ENCODE peak calls at places on chromosomes 6 and 20, in ten cellular contexts. R, Z, M, S, U, B, L, W, Y and T are unnamed samples.

GRCh38 chr6:148193063-148193680 is 149.5 kb upstream of the SASH1 start:
- DNase-seq in R (no peak), Z (no peak), M (no peak), S (no peak), U (no peak), B (no peak), L (no peak), W (no peak), Y (peak), T (no peak)

GRCh38 chr6:47235964-47236760 is 73.5 kb downstream of the TNFRSF21 start:
- DNase-seq in R (peak), Z (no peak), M (no peak), S (no peak), U (no peak), B (no peak), L (no peak), W (no peak), Y (peak), T (no peak)

GRCh38 chr6:6913346-6913745 is 194.4 kb upstream of the RREB1 start:
- DNase-seq in R (no peak), Z (no peak), M (no peak), S (no peak), U (no peak), B (no peak), L (no peak), W (no peak), Y (peak), T (no peak)

GRCh38 chr6:164967102-164967501 is 342.3 kb downstream of the C6orf118 start:
- DNase-seq in R (no peak), Z (no peak), M (no peak), S (no peak), U (no peak), B (no peak), L (no peak), W (no peak), Y (no peak), T (no peak)

GRCh38 chr6:41940759-41941279 is 789 bp downstream of the CCND3 start:
- DNase-seq in R (peak), Z (peak), M (peak), S (peak), U (peak), B (peak), L (peak), W (peak), Y (peak), T (no peak)

GRCh38 chr20:21519136-21519584 is 5.3 kb upstream of the NKX2-2 start:
- DNase-seq in R (no peak), Z (no peak), M (no peak), S (peak), U (no peak), B (no peak), L (no peak), W (no peak), Y (peak), T (no peak)

GRCh38 chr6:83517500-83517899 is 5.2 kb downstream of the PRSS35 start:
- DNase-seq in R (no peak), Z (no peak), M (no peak), S (no peak), U (no peak), B (no peak), L (no peak), W (no peak), Y (no peak), T (no peak)

GRCh38 chr20:32470025-32470861 is 112.1 kb downstream of the ASXL1 start:
- DNase-seq in R (peak), Z (no peak), M (no peak), S (no peak), U (no peak), B (peak), L (no peak), W (peak), Y (peak), T (no peak)

GRCh38 chr20:46050444-46050843 is 21.4 kb downstream of the SLC12A5 start:
- DNase-seq in R (no peak), Z (no peak), M (no peak), S (no peak), U (no peak), B (no peak), L (no peak), W (no peak), Y (no peak), T (no peak)

GRCh38 chr6:166752097-166752496 is 125.0 kb upstream of the RPS6KA2 start:
- DNase-seq in R (no peak), Z (no peak), M (no peak), S (no peak), U (no peak), B (no peak), L (no peak), W (no peak), Y (peak), T (no peak)

GRCh38 chr6:31680226-31680840 is 534 bp downstream of the LY6G5C start:
- DNase-seq in R (no peak), Z (no peak), M (no peak), S (no peak), U (no peak), B (no peak), L (no peak), W (no peak), Y (no peak), T (no peak)

GRCh38 chr6:29236060-29236459 is 65.4 kb downstream of the OR2J2 start:
- DNase-seq in R (no peak), Z (no peak), M (no peak), S (no peak), U (no peak), B (no peak), L (no peak), W (no peak), Y (no peak), T (no peak)

GRCh38 chr20:19973920-19974620 is 43.1 kb upstream of the NAA20 start:
- DNase-seq in R (no peak), Z (no peak), M (no peak), S (no peak), U (no peak), B (peak), L (no peak), W (peak), Y (peak), T (no peak)

GRCh38 chr20:63103402-63104311 is 96.9 kb upstream of the BHLHE23 start:
- DNase-seq in R (no peak), Z (peak), M (peak), S (no peak), U (no peak), B (peak), L (no peak), W (peak), Y (no peak), T (no peak)

GRCh38 chr20:46894971-46895905 is 595 bp downstream of the EYA2 start:
- DNase-seq in R (peak), Z (no peak), M (no peak), S (peak), U (no peak), B (no peak), L (no peak), W (peak), Y (no peak), T (no peak)

GRCh38 chr20:7691647-7692046 is 248.6 kb downstream of the HAO1 start:
- DNase-seq in R (no peak), Z (no peak), M (no peak), S (no peak), U (no peak), B (no peak), L (no peak), W (no peak), Y (no peak), T (no peak)

GRCh38 chr20:34402461-34402860 is 39.4 kb downstream of the ITCH start:
- DNase-seq in R (no peak), Z (no peak), M (no peak), S (no peak), U (no peak), B (no peak), L (no peak), W (no peak), Y (no peak), T (no peak)

GRCh38 chr6:36753671-36754485 is 56.3 kb downstream of the RAB44 start:
- DNase-seq in R (peak), Z (no peak), M (no peak), S (no peak), U (no peak), B (no peak), L (no peak), W (no peak), Y (no peak), T (no peak)

GRCh38 chr20:9143926-9144325 is 75.0 kb downstream of the PLCB4 start:
- DNase-seq in R (no peak), Z (no peak), M (no peak), S (no peak), U (no peak), B (no peak), L (no peak), W (no peak), Y (no peak), T (no peak)

GRCh38 chr20:59363094-59363493 is 62.7 kb downstream of the EDN3 start:
- DNase-seq in R (no peak), Z (no peak), M (no peak), S (no peak), U (no peak), B (no peak), L (no peak), W (no peak), Y (no peak), T (no peak)

GRCh38 chr20:14451458-14451857 is 114.0 kb upstream of the FLRT3 start:
- DNase-seq in R (no peak), Z (no peak), M (no peak), S (no peak), U (no peak), B (no peak), L (no peak), W (no peak), Y (no peak), T (no peak)

GRCh38 chr6:113558966-113559365 is 298.2 kb upstream of the MARCKS start:
- DNase-seq in R (no peak), Z (no peak), M (no peak), S (no peak), U (no peak), B (no peak), L (no peak), W (peak), Y (no peak), T (no peak)

GRCh38 chr6:114108119-114109002 is 137.4 kb upstream of the HDAC2 start:
- DNase-seq in R (peak), Z (no peak), M (peak), S (peak), U (peak), B (peak), L (no peak), W (peak), Y (peak), T (no peak)

GRCh38 chr20:38195521-38195920 is 30.5 kb upstream of the TGM2 start:
- DNase-seq in R (no peak), Z (no peak), M (no peak), S (no peak), U (no peak), B (no peak), L (no peak), W (no peak), Y (peak), T (no peak)

GRCh38 chr6:108560463-108561308 is at the start of gene FOXO3:
- DNase-seq in R (peak), Z (peak), M (peak), S (peak), U (peak), B (peak), L (no peak), W (peak), Y (peak), T (peak)

GRCh38 chr20:31719644-31720485 is 2.8 kb downstream of the BCL2L1 start:
- DNase-seq in R (no peak), Z (no peak), M (no peak), S (peak), U (no peak), B (no peak), L (no peak), W (no peak), Y (peak), T (no peak)

GRCh38 chr20:62576815-62577214 is 65.5 kb upstream of the SLCO4A1 start:
- DNase-seq in R (no peak), Z (no peak), M (no peak), S (no peak), U (no peak), B (no peak), L (no peak), W (peak), Y (no peak), T (no peak)

GRCh38 chr6:132082421-132082820 is 131.2 kb upstream of the CCN2 start:
- DNase-seq in R (no peak), Z (no peak), M (no peak), S (no peak), U (no peak), B (no peak), L (no peak), W (peak), Y (no peak), T (no peak)

GRCh38 chr6:169746556-169746955 is 4.8 kb downstream of the DYNLT2 start:
- DNase-seq in R (no peak), Z (no peak), M (no peak), S (no peak), U (no peak), B (no peak), L (no peak), W (no peak), Y (no peak), T (no peak)

GRCh38 chr20:12207875-12208274 is 290.2 kb downstream of the BTBD3 start:
- DNase-seq in R (no peak), Z (no peak), M (no peak), S (no peak), U (no peak), B (no peak), L (no peak), W (peak), Y (peak), T (no peak)

GRCh38 chr6:169807699-169808607 is 56.5 kb downstream of the ERMARD start:
- DNase-seq in R (no peak), Z (no peak), M (no peak), S (no peak), U (no peak), B (no peak), L (no peak), W (no peak), Y (peak), T (no peak)

GRCh38 chr20:4217349-4217761 is 202.0 kb upstream of the RNF24 start:
- DNase-seq in R (no peak), Z (no peak), M (no peak), S (no peak), U (no peak), B (peak), L (no peak), W (no peak), Y (peak), T (no peak)

GRCh38 chr6:25714765-25715164 is 39.8 kb upstream of the SLC17A4 start:
- DNase-seq in R (no peak), Z (no peak), M (no peak), S (no peak), U (no peak), B (no peak), L (no peak), W (no peak), Y (no peak), T (no peak)

GRCh38 chr6:16621002-16621401 is 140.3 kb downstream of the ATXN1 start:
- DNase-seq in R (no peak), Z (no peak), M (no peak), S (no peak), U (no peak), B (no peak), L (no peak), W (no peak), Y (no peak), T (no peak)

GRCh38 chr20:4046926-4047325 is 31.6 kb upstream of the RNF24 start:
- DNase-seq in R (no peak), Z (no peak), M (no peak), S (no peak), U (no peak), B (no peak), L (no peak), W (no peak), Y (no peak), T (no peak)

GRCh38 chr20:38692436-38693411 is 31.6 kb upstream of the SLC32A1 start:
- DNase-seq in R (peak), Z (peak), M (peak), S (no peak), U (peak), B (no peak), L (no peak), W (peak), Y (peak), T (no peak)